ENCODE peak calls at places on chromosomes 11 and 22, in four cellular contexts. T is HCT116, D is GM12865, Z is substantia nigra. Q is an unnamed sample.

GRCh38 chr11:34614334-34615113 is 6.4 kb upstream of the EHF start:
- DNase-seq in T (no peak), D (peak), Z (no peak), Q (peak)

GRCh38 chr11:70616317-70616716 is 218.0 kb downstream of the CTTN start:
- DNase-seq in T (no peak), D (no peak), Z (no peak), Q (no peak)

GRCh38 chr11:9231848-9232177 is 33.3 kb downstream of the DENND5A start:
- DNase-seq in T (no peak), D (peak), Z (no peak), Q (peak)

GRCh38 chr11:123547180-123547579 is 107.2 kb downstream of the SCN3B start:
- DNase-seq in T (no peak), D (peak), Z (no peak), Q (no peak)

GRCh38 chr22:27238935-27239510 is 562.5 kb downstream of the MN1 start:
- DNase-seq in T (no peak), D (no peak), Z (no peak), Q (peak)

GRCh38 chr11:111999111-111999510 is 26.1 kb upstream of the DLAT start:
- DNase-seq in T (no peak), D (no peak), Z (no peak), Q (no peak)

GRCh38 chr11:116697639-116698038 is 75.1 kb downstream of the BUD13 start:
- DNase-seq in T (no peak), D (no peak), Z (no peak), Q (no peak)

GRCh38 chr11:17142450-17142849 is 65.0 kb upstream of the RPS13 start:
- DNase-seq in T (no peak), D (no peak), Z (no peak), Q (no peak)

GRCh38 chr11:78038697-78039313 is 15.7 kb upstream of the KCTD14 start:
- DNase-seq in T (no peak), D (no peak), Z (no peak), Q (no peak)

GRCh38 chr11:69486773-69487266 is 5.4 kb downstream of the LINC01488 start:
- DNase-seq in T (no peak), D (no peak), Z (no peak), Q (peak)

GRCh38 chr11:113593698-113594308 is 112.3 kb downstream of the TMPRSS5 start:
- DNase-seq in T (no peak), D (peak), Z (no peak), Q (peak)

GRCh38 chr22:49242480-49242879 is 585.2 kb downstream of the BRD1 start:
- DNase-seq in T (no peak), D (no peak), Z (no peak), Q (no peak)

GRCh38 chr11:110184974-110185597 is 91.9 kb downstream of the ZC3H12C start:
- DNase-seq in T (peak), D (no peak), Z (no peak), Q (no peak)

GRCh38 chr22:42990131-42990838 is 24.7 kb downstream of the PACSIN2 start:
- DNase-seq in T (no peak), D (no peak), Z (no peak), Q (peak)

GRCh38 chr11:107733518-107733917 is 21.7 kb upstream of the SLN start:
- DNase-seq in T (no peak), D (peak), Z (no peak), Q (no peak)

GRCh38 chr11:57703341-57703740 is 8.7 kb downstream of the MED19 start:
- DNase-seq in T (no peak), D (no peak), Z (no peak), Q (no peak)

GRCh38 chr22:21651521-21652009 is 9.5 kb downstream of the SDF2L1 start:
- DNase-seq in T (no peak), D (no peak), Z (no peak), Q (peak)

GRCh38 chr22:46761539-46762237 is 762 bp upstream of the TBC1D22A start:
- DNase-seq in T (no peak), D (no peak), Z (no peak), Q (no peak)

GRCh38 chr22:27846910-27847309 is 45.4 kb upstream of the MN1 start:
- DNase-seq in T (no peak), D (no peak), Z (no peak), Q (no peak)

GRCh38 chr11:110908401-110909106 is 196.3 kb upstream of the ARHGAP20 start:
- DNase-seq in T (no peak), D (no peak), Z (no peak), Q (peak)

GRCh38 chr11:81993755-81994154 is 739.9 kb downstream of the FAM181B start:
- DNase-seq in T (no peak), D (no peak), Z (no peak), Q (no peak)

GRCh38 chr11:66912963-66913362 is 45.2 kb downstream of the PC start:
- DNase-seq in T (no peak), D (no peak), Z (peak), Q (no peak)

GRCh38 chr11:8566613-8567210 is 27.3 kb downstream of the STK33 start:
- DNase-seq in T (peak), D (peak), Z (no peak), Q (peak)

GRCh38 chr11:73233704-73234402 is 15.8 kb downstream of the P2RY2 start:
- DNase-seq in T (no peak), D (no peak), Z (no peak), Q (no peak)

GRCh38 chr11:103673773-103674172 is 362.7 kb upstream of the DDI1 start:
- DNase-seq in T (no peak), D (no peak), Z (no peak), Q (peak)

GRCh38 chr11:116829525-116830183 is at the start of gene APOC3:
- DNase-seq in T (no peak), D (no peak), Z (no peak), Q (no peak)

GRCh38 chr11:59158206-59159068 is 13.5 kb upstream of the DTX4 start:
- DNase-seq in T (peak), D (peak), Z (peak), Q (peak)

GRCh38 chr11:120908521-120909181 is 115.3 kb upstream of the TBCEL start:
- DNase-seq in T (no peak), D (peak), Z (no peak), Q (no peak)

GRCh38 chr11:91314521-91314920 is 910.1 kb upstream of the FAT3 start:
- DNase-seq in T (no peak), D (no peak), Z (no peak), Q (no peak)

GRCh38 chr11:133082453-133082781 is 449.9 kb downstream of the OPCML start:
- DNase-seq in T (no peak), D (peak), Z (no peak), Q (no peak)

GRCh38 chr22:45980776-45981175 is 3.8 kb upstream of the WNT7B start:
- DNase-seq in T (no peak), D (no peak), Z (no peak), Q (no peak)

GRCh38 chr22:36162127-36163034 is 1.8 kb upstream of the APOL3 start:
- DNase-seq in T (no peak), D (peak), Z (no peak), Q (no peak)

GRCh38 chr11:73577496-73577917 is 20.4 kb downstream of the FAM168A start:
- DNase-seq in T (no peak), D (peak), Z (no peak), Q (peak)

GRCh38 chr22:29343313-29343805 is 27.9 kb upstream of the RASL10A start:
- DNase-seq in T (no peak), D (no peak), Z (no peak), Q (peak)

GRCh38 chr11:11318961-11319360 is 34.1 kb downstream of the CSNK2A3 start:
- DNase-seq in T (no peak), D (peak), Z (no peak), Q (no peak)

GRCh38 chr22:50114221-50114981 is 24.6 kb downstream of the MOV10L1 start:
- DNase-seq in T (no peak), D (no peak), Z (no peak), Q (peak)

GRCh38 chr11:122271167-122271566 is 155.2 kb upstream of the BLID start:
- DNase-seq in T (no peak), D (no peak), Z (no peak), Q (no peak)

GRCh38 chr22:20549232-20549841 is 41.9 kb downstream of the MED15 start:
- DNase-seq in T (no peak), D (no peak), Z (no peak), Q (no peak)

GRCh38 chr11:2584812-2585565 is 114.8 kb downstream of the KCNQ1OT1 start:
- DNase-seq in T (no peak), D (no peak), Z (no peak), Q (peak)

GRCh38 chr11:76783901-76784813 is 1.0 kb downstream of the TSKU start:
- DNase-seq in T (peak), D (no peak), Z (peak), Q (peak)

Q was measured in AG20443.